ENCODE peak calls at places on chromosomes 3 and 15, in five cellular contexts. J is naive thymus-derived CD8-positive, alpha-beta T cell; F is AG08395; I is fibroblast of gingiva; X is heart left ventricle. L is an unnamed sample.

GRCh38 chr3:178629430-178630178 is 93.4 kb downstream of the KCNMB2 start:
- DNase-seq in J (no peak), F (no peak), I (no peak), X (no peak), L (no peak)

GRCh38 chr15:51382787-51383186 is 41.3 kb downstream of the GLDN start:
- DNase-seq in J (no peak), F (peak; percentile 70), I (peak; percentile 44), X (no peak), L (peak; percentile 81)

GRCh38 chr3:144109944-144110343 is 138.3 kb downstream of the DIPK2A start:
- DNase-seq in J (no peak), F (no peak), I (peak; percentile 5), X (no peak), L (no peak)

GRCh38 chr3:41327718-41328117 is 128.4 kb downstream of the CTNNB1 start:
- DNase-seq in J (no peak), F (no peak), I (no peak), X (no peak), L (no peak)

GRCh38 chr15:36362508-36362907 is 216.9 kb upstream of the CDIN1 start:
- DNase-seq in J (no peak), F (peak; percentile 29), I (peak; percentile 6), X (no peak), L (no peak)

GRCh38 chr3:143216709-143217182 is 97.2 kb downstream of the CHST2 start:
- DNase-seq in J (no peak), F (no peak), I (no peak), X (no peak), L (peak; percentile 35)

GRCh38 chr15:51139091-51139490 is 44.4 kb upstream of the TNFAIP8L3 start:
- DNase-seq in J (no peak), F (no peak), I (no peak), X (no peak), L (no peak)

GRCh38 chr3:46690798-46691197 is 2.7 kb downstream of the ALS2CL start:
- DNase-seq in J (no peak), F (peak; percentile 22), I (no peak), X (peak; percentile 79), L (no peak)

GRCh38 chr15:87734571-87735373 is 521.8 kb downstream of the NTRK3 start:
- DNase-seq in J (no peak), F (no peak), I (no peak), X (no peak), L (no peak)

GRCh38 chr3:143241556-143241955 is 122.0 kb downstream of the CHST2 start:
- DNase-seq in J (no peak), F (peak; percentile 59), I (peak; percentile 70), X (no peak), L (peak; percentile 61)